ENCODE peak calls at places on chromosomes 7 and 10, in eight cellular contexts. C is immature natural killer cell; R is tibial artery; D is cardiac fibroblast; G is CD8-positive, alpha-beta memory T cell; W is stimulated activated CD8-positive, alpha-beta memory T cell treated with anti-CD3 and anti-CD28 coated beads, Interleukin-2, amount 100 ng/mL, for 48 hours; K is heart left ventricle; L is activated CD8-positive, alpha-beta memory T cell treated with anti-CD3 and anti-CD28 coated beads for 4 hours. P is an unnamed sample.

GRCh38 chr10:775245-776075 is 86.0 kb upstream of the DIP2C start:
- DNase-seq in C (no peak), R (peak), D (peak), G (no peak), W (no peak), K (no peak), L (no peak), P (no peak)

GRCh38 chr7:110835209-110835608 is 255.7 kb upstream of the LRRN3 start:
- DNase-seq in C (no peak), R (no peak), D (no peak), G (peak), W (no peak), K (no peak), L (no peak), P (no peak)

GRCh38 chr7:140082770-140083169 is 20.0 kb upstream of the PARP12 start:
- DNase-seq in C (no peak), R (no peak), D (no peak), G (no peak), W (no peak), K (no peak), L (no peak), P (no peak)

GRCh38 chr10:112115781-112116385 is 67.7 kb downstream of the GPAM start:
- DNase-seq in C (no peak), R (no peak), D (peak), G (no peak), W (peak), K (no peak), L (no peak), P (peak)

GRCh38 chr10:5442990-5443370 is 30.6 kb downstream of the NET1 start:
- DNase-seq in C (no peak), R (no peak), D (no peak), G (no peak), W (no peak), K (no peak), L (no peak), P (no peak)

GRCh38 chr7:101235522-101235921 is 2.1 kb downstream of the CLDN15 start:
- DNase-seq in C (no peak), R (no peak), D (no peak), G (no peak), W (no peak), K (no peak), L (no peak), P (no peak)

GRCh38 chr10:77240042-77240619 is 397.5 kb downstream of the KCNMA1 start:
- DNase-seq in C (no peak), R (no peak), D (no peak), G (no peak), W (no peak), K (no peak), L (no peak), P (no peak)

GRCh38 chr10:21173964-21174669 is 277.0 kb upstream of the NEBL start:
- DNase-seq in C (no peak), R (peak), D (peak), G (no peak), W (peak), K (peak), L (no peak), P (no peak)

GRCh38 chr7:43110790-43111362 is 1.6 kb upstream of the HECW1 start:
- DNase-seq in C (no peak), R (no peak), D (no peak), G (no peak), W (no peak), K (no peak), L (no peak), P (no peak)

GRCh38 chr7:44093102-44093641 is 10.8 kb upstream of the POLM start:
- DNase-seq in C (no peak), R (no peak), D (no peak), G (no peak), W (no peak), K (no peak), L (no peak), P (no peak)

GRCh38 chr7:130893441-130893894 is 159.5 kb upstream of the KLF14 start:
- DNase-seq in C (no peak), R (peak), D (peak), G (no peak), W (no peak), K (no peak), L (no peak), P (no peak)

GRCh38 chr7:3162286-3162685 is 118.6 kb upstream of the CARD11 start:
- DNase-seq in C (no peak), R (no peak), D (peak), G (no peak), W (no peak), K (no peak), L (no peak), P (peak)

GRCh38 chr10:36344240-36344639 is 702.1 kb upstream of the FZD8 start:
- DNase-seq in C (no peak), R (no peak), D (no peak), G (no peak), W (no peak), K (no peak), L (no peak), P (no peak)

GRCh38 chr10:1932617-1933016 is 195.3 kb upstream of the ADARB2 start:
- DNase-seq in C (no peak), R (no peak), D (no peak), G (no peak), W (no peak), K (no peak), L (no peak), P (no peak)

GRCh38 chr7:1295776-1296726 is 63.4 kb downstream of the UNCX start:
- DNase-seq in C (no peak), R (no peak), D (no peak), G (no peak), W (no peak), K (no peak), L (no peak), P (no peak)

GRCh38 chr10:11162828-11163599 is 145.3 kb downstream of the CELF2 start:
- DNase-seq in C (peak), R (peak), D (peak), G (peak), W (no peak), K (peak), L (peak), P (peak)

GRCh38 chr7:6691609-6692106 is 15.1 kb downstream of the ZNF12 start:
- DNase-seq in C (no peak), R (no peak), D (peak), G (no peak), W (no peak), K (no peak), L (no peak), P (peak)

GRCh38 chr7:5452470-5452899 is 28.9 kb upstream of the TNRC18 start:
- DNase-seq in C (no peak), R (no peak), D (no peak), G (no peak), W (no peak), K (no peak), L (no peak), P (no peak)